ENCODE peak calls at places on chromosomes 2 and 18, in six cellular contexts. S is fibroblast of lung; D is AG04450; A is CD8-positive, alpha-beta T cell; Y is kidney; Q is fibroblast of the aortic adventitia. X is an unnamed sample.

GRCh38 chr2:19367346-19367745 is 8.9 kb upstream of the OSR1 start:
- DNase-seq in D (no peak), Q (peak; percentile 49), A (no peak), S (peak; percentile 53), Y (no peak), X (no peak)

GRCh38 chr2:135882415-135882814 is 6.2 kb upstream of the MCM6 start:
- DNase-seq in S (no peak), D (no peak), Q (no peak), A (no peak), Y (no peak), X (no peak)

GRCh38 chr2:118954297-118955060 is 12.5 kb downstream of the MARCO start:
- DNase-seq in Y (no peak), S (no peak), Q (no peak), D (no peak), A (no peak), X (no peak)

GRCh38 chr2:29011650-29012060 is 30.6 kb downstream of the TOGARAM2 start:
- DNase-seq in Q (no peak), A (peak; percentile 88), S (no peak), D (no peak), Y (peak; percentile 86), X (no peak)

GRCh38 chr2:98701230-98701629 is 29.7 kb downstream of the MGAT4A start:
- DNase-seq in D (no peak), Q (peak; percentile 9), A (no peak), S (peak; percentile 26), Y (no peak), X (no peak)

GRCh38 chr2:72149556-72150156 is 2.0 kb upstream of the CYP26B1 start:
- DNase-seq in D (no peak), Q (no peak), S (no peak), A (peak; percentile 5), Y (peak; percentile 66), X (no peak)

GRCh38 chr2:26916128-26916692 is 54.2 kb upstream of the MAPRE3 start:
- DNase-seq in A (no peak), D (no peak), Y (no peak), Q (no peak), S (no peak), X (no peak)

GRCh38 chr18:22176622-22177495 is 7.5 kb downstream of the GATA6 start:
- DNase-seq in Y (no peak), Q (peak; percentile 59), S (peak; percentile 68), A (no peak), D (no peak), X (no peak)

GRCh38 chr2:234607691-234608090 is 110.8 kb upstream of the ARL4C start:
- DNase-seq in D (no peak), Q (no peak), A (no peak), Y (no peak), S (no peak), X (no peak)

GRCh38 chr2:234606906-234607305 is 110.0 kb upstream of the ARL4C start:
- DNase-seq in S (peak; percentile 38), D (no peak), Q (peak; percentile 24), Y (no peak), A (no peak), X (no peak)

GRCh38 chr2:234608946-234609345 is 112.1 kb upstream of the ARL4C start:
- DNase-seq in D (no peak), S (no peak), A (no peak), Q (no peak), Y (no peak), X (no peak)

DNA sequence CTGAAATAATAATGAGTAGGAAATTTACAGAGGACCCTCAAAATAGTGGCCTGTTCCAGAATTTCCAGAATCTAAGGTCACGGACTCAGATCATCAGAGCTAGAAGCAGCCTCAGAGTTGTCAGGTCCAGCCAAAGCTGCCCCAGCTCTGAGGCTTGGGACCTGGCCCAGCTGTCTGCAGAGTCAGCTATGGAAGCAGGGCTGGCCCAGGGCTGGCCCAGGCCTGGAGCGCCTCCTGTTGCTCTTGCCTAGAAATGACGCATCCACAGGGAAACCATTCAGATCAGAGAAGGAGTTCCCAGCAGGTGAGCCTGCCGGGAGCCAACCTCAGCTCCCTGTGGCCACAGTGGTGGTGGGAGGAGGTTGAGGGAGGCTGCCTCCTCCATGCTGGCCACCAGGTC is 106.7 kb upstream of the ARL4C start:
- DNase-seq in Q (no peak), D (no peak), Y (no peak), A (no peak), S (no peak), X (no peak)
- TF ChIP-seq CTCF in Q (no peak), D (peak; percentile 8), Y (no peak), A (no peak), S (no peak), X (no peak)

GRCh38 chr2:65397122-65397521 is 35.3 kb downstream of the SPRED2 start:
- DNase-seq in Y (no peak), Q (peak; percentile 58), A (no peak), S (peak; percentile 46), D (no peak), X (no peak)
- H3K4me3 ChIP-seq in Y (no peak overlapping the region), Q (no peak overlapping the region), A (no peak overlapping the region), S (no peak overlapping the region), D (no peak overlapping the region), X (no peak overlapping the region)

DNA sequence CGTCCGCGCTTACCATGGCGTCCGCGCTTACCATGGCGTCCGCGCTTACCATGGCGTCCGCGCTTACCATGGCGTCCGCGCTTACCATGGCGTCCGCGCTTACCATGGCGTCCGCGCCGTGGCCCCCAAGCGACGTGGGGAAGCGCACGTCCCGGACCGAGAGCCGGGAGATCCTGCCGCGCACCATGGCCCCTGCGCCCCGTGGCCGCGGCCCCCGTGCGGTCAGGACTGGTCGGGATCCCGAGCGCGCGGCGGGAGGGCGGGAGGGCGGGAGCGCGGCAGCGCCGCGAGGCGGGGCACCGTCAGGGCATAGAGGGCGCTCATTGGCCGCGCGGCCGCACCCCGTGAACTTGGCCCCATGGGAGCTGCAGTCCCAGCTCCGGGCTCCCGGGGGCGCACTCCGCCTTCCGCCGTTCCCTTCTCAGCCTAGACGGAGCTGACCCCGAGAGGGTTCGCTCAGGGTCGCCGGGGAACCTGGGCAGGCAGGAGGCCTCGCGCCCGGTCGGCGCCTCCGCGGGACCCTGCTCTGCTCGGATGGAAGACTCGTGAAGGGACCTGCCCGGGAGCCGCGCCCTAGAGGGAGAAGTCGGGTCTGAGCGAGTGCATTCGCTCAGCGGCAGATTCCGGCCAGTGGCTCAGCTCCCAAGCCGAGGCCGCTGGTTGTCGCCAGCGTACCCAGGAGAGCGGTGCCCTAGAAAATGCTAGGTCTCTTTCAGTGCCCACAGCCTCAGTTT is at the start of gene ENOSF1:
- DNase-seq in D (peak; percentile 10), Q (peak; percentile 74), S (peak; percentile 80), Y (peak; percentile 95), A (peak; percentile 82), X (no peak)
- TF ChIP-seq CTCF in D (peak; percentile 63), Q (peak; percentile 76), S (peak; percentile 69), Y (peak; percentile 64), A (peak; percentile 67), X (peak; percentile 62)

DNA sequence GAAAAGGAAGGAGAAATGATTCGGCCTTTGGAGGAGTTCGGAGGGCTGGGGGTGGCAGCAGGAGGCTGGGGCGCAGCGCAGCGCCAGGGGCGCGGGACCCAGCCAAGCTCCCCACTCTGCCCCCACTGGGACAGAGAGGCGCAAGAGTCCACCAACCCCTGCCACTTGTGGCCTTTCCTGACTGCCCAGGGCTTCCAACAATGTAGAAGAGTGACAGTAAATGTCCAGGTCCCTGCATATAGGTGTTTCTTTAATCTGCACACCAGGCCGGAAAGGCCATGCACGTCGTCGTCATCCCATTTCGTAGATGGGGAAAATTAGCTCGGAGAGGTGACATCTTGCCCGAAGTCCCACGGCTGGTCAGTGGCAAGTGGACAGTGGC is 96.6 kb downstream of the INHBB start:
- DNase-seq in Q (no peak), Y (no peak), A (no peak), S (no peak), D (no peak), X (no peak)
- H3K4me3 ChIP-seq in Q (no peak overlapping the region), Y (peak overlapping the region; percentile 59), A (peak overlapping the region; percentile 46), S (peak overlapping the region; percentile 38), D (no peak overlapping the region), X (no peak overlapping the region)

DNA sequence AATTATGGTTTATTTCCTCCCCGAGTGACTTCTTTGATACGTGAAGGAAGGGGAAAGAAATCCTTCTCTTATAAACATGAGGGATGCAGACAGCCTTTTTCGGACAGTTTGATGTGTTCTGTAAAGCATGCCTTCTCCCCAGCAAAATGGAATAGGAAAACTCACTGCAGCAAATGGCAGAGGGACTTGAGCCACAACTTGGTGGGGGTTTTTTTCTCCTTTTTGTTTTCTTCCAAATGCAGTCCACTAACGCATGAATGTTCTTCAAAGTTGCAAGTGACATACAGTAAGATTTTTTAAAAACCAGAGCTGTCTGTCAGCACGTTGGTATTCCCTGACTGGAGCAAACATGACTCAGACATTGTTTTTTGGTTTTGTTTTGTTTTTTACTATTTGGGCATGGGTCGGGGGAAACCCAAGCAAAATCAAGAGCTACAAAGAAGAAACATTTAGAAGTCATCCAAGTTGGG is 623 bp upstream of the CCDC88A start:
- DNase-seq in A (no peak), S (no peak), Y (no peak), D (no peak), Q (no peak), X (no peak)
- TF ChIP-seq CTCF in A (no peak), S (no peak), Y (no peak), D (no peak), Q (no peak), X (no peak)

GRCh38 chr2:233973786-233974185 is 56.6 kb downstream of the TRPM8 start:
- DNase-seq in A (no peak), S (no peak), Y (no peak), Q (no peak), D (no peak), X (no peak)
- H3K4me3 ChIP-seq in A (no peak overlapping the region), S (no peak overlapping the region), Y (no peak overlapping the region), Q (no peak overlapping the region), D (no peak overlapping the region), X (no peak overlapping the region)

X was measured in AG09309.